ENCODE peak calls at places on chromosomes 7 and 10, in ten cellular contexts. D, T, X, M, W, L, Q, K, G and N are unnamed samples.

GRCh38 chr10:111131168-111131799 is 54.5 kb downstream of the ADRA2A start:
- DNase-seq in D (no peak), T (no peak), X (no peak), M (peak), W (no peak), L (no peak), Q (no peak), K (no peak), G (no peak), N (no peak)

GRCh38 chr10:115989621-115990020 is 283.4 kb downstream of the GFRA1 start:
- DNase-seq in D (no peak), T (no peak), X (no peak), M (no peak), W (peak), L (no peak), Q (no peak), K (no peak), G (peak), N (no peak)

GRCh38 chr10:113035724-113036312 is 85.8 kb downstream of the TCF7L2 start:
- DNase-seq in D (no peak), T (no peak), X (no peak), M (peak), W (no peak), L (no peak), Q (no peak), K (no peak), G (no peak), N (no peak)

GRCh38 chr10:72846225-72846624 is 47.3 kb upstream of the OIT3 start:
- DNase-seq in D (no peak), T (no peak), X (peak), M (peak), W (peak), L (no peak), Q (no peak), K (no peak), G (peak), N (no peak)

GRCh38 chr7:116911799-116912198 is 41.5 kb upstream of the ST7 start:
- DNase-seq in D (no peak), T (no peak), X (peak), M (no peak), W (peak), L (no peak), Q (no peak), K (no peak), G (peak), N (no peak)

GRCh38 chr7:140670343-140670935 is 2.3 kb upstream of the ADCK2 start:
- DNase-seq in D (no peak), T (no peak), X (no peak), M (no peak), W (no peak), L (no peak), Q (no peak), K (no peak), G (no peak), N (no peak)

GRCh38 chr10:686155-686931 is 3.1 kb downstream of the DIP2C start:
- DNase-seq in D (no peak), T (no peak), X (no peak), M (no peak), W (no peak), L (no peak), Q (no peak), K (no peak), G (no peak), N (no peak)

GRCh38 chr10:117762819-117763172 is 220.2 kb downstream of the EMX2 start:
- DNase-seq in D (peak), T (no peak), X (peak), M (no peak), W (no peak), L (no peak), Q (no peak), K (no peak), G (no peak), N (no peak)

GRCh38 chr7:120989571-120990220 is 1.2 kb downstream of the CPED1 start:
- DNase-seq in D (no peak), T (no peak), X (no peak), M (no peak), W (no peak), L (no peak), Q (no peak), K (no peak), G (no peak), N (no peak)

GRCh38 chr10:70898687-70899086 is 10.3 kb upstream of the PCBD1 start:
- DNase-seq in D (no peak), T (no peak), X (no peak), M (no peak), W (no peak), L (no peak), Q (no peak), K (no peak), G (no peak), N (no peak)

GRCh38 chr7:130387628-130388403 is 7.5 kb downstream of the CPA1 start:
- DNase-seq in D (no peak), T (no peak), X (no peak), M (no peak), W (no peak), L (no peak), Q (no peak), K (no peak), G (no peak), N (no peak)

GRCh38 chr7:47088329-47089067 is 493.4 kb downstream of the TNS3 start:
- DNase-seq in D (peak), T (peak), X (peak), M (peak), W (peak), L (peak), Q (peak), K (no peak), G (peak), N (peak)

GRCh38 chr7:158836692-158837091 is 7.4 kb upstream of the ESYT2 start:
- DNase-seq in D (no peak), T (no peak), X (no peak), M (no peak), W (no peak), L (no peak), Q (no peak), K (no peak), G (no peak), N (no peak)

GRCh38 chr10:13729959-13730358 is 143.2 kb downstream of the PRPF18 start:
- DNase-seq in D (no peak), T (no peak), X (no peak), M (no peak), W (no peak), L (no peak), Q (no peak), K (no peak), G (no peak), N (no peak)

GRCh38 chr10:71982269-71983178 is 18.3 kb downstream of the CHST3 start:
- DNase-seq in D (no peak), T (no peak), X (no peak), M (no peak), W (no peak), L (no peak), Q (no peak), K (no peak), G (no peak), N (no peak)

GRCh38 chr10:7411671-7412481 is 1.0 kb upstream of the SFMBT2 start:
- DNase-seq in D (no peak), T (peak), X (no peak), M (no peak), W (no peak), L (no peak), Q (no peak), K (no peak), G (no peak), N (no peak)

GRCh38 chr7:142391191-142391992 is 133.5 kb upstream of the PRSS58 start:
- DNase-seq in D (no peak), T (peak), X (no peak), M (peak), W (peak), L (no peak), Q (peak), K (no peak), G (no peak), N (no peak)

GRCh38 chr7:117937049-117937448 is 63.8 kb upstream of the CTTNBP2 start:
- DNase-seq in D (no peak), T (no peak), X (no peak), M (no peak), W (no peak), L (no peak), Q (no peak), K (no peak), G (no peak), N (no peak)

GRCh38 chr7:90455163-90456030 is 14.0 kb upstream of the PTTG1IP2 start:
- DNase-seq in D (peak), T (peak), X (peak), M (peak), W (peak), L (no peak), Q (peak), K (no peak), G (peak), N (peak)

GRCh38 chr10:12547301-12547771 is 198.0 kb downstream of the CAMK1D start:
- DNase-seq in D (no peak), T (no peak), X (no peak), M (no peak), W (no peak), L (no peak), Q (peak), K (no peak), G (no peak), N (no peak)

GRCh38 chr10:124180947-124181549 is 87.7 kb upstream of the CHST15 start:
- DNase-seq in D (no peak), T (no peak), X (no peak), M (no peak), W (peak), L (no peak), Q (no peak), K (no peak), G (no peak), N (no peak)

GRCh38 chr7:131509087-131509486 is 47.3 kb downstream of the PODXL start:
- DNase-seq in D (no peak), T (no peak), X (no peak), M (no peak), W (no peak), L (no peak), Q (no peak), K (no peak), G (no peak), N (no peak)

GRCh38 chr10:6667679-6668270 is 87.7 kb upstream of the PRKCQ start:
- DNase-seq in D (no peak), T (peak), X (peak), M (peak), W (peak), L (no peak), Q (no peak), K (no peak), G (no peak), N (no peak)

GRCh38 chr10:84715911-84716310 is 387.5 kb downstream of the CCSER2 start:
- DNase-seq in D (no peak), T (peak), X (peak), M (peak), W (peak), L (no peak), Q (peak), K (no peak), G (no peak), N (no peak)

GRCh38 chr10:92082583-92083280 is 159.2 kb downstream of the BTAF1 start:
- DNase-seq in D (no peak), T (no peak), X (no peak), M (no peak), W (no peak), L (no peak), Q (no peak), K (no peak), G (no peak), N (no peak)

GRCh38 chr7:137871173-137871915 is 24.6 kb upstream of the DGKI start:
- DNase-seq in D (no peak), T (peak), X (peak), M (no peak), W (no peak), L (no peak), Q (no peak), K (no peak), G (no peak), N (no peak)

GRCh38 chr7:134907639-134908038 is 78.7 kb upstream of the AGBL3 start:
- DNase-seq in D (no peak), T (no peak), X (peak), M (no peak), W (no peak), L (no peak), Q (no peak), K (no peak), G (peak), N (no peak)

GRCh38 chr7:146053492-146053891 is 63.1 kb upstream of the CNTNAP2 start:
- DNase-seq in D (no peak), T (no peak), X (no peak), M (no peak), W (no peak), L (no peak), Q (no peak), K (no peak), G (no peak), N (no peak)

GRCh38 chr7:38367301-38367700 is 93.9 kb upstream of the TARP start:
- DNase-seq in D (no peak), T (peak), X (no peak), M (no peak), W (no peak), L (no peak), Q (no peak), K (no peak), G (no peak), N (no peak)

GRCh38 chr10:60032723-60033122 is 126.4 kb upstream of the CCDC6 start:
- DNase-seq in D (peak), T (peak), X (peak), M (peak), W (peak), L (peak), Q (peak), K (peak), G (peak), N (peak)

GRCh38 chr10:131513445-131513844 is 201.9 kb upstream of the TCERG1L start:
- DNase-seq in D (no peak), T (no peak), X (no peak), M (no peak), W (no peak), L (no peak), Q (no peak), K (no peak), G (no peak), N (no peak)